ENCODE peak calls at places on chromosomes 5 and 9, in seven cellular contexts. One of them, this sample, is unnamed.

GRCh38 chr5:41345295-41345694 is 132.0 kb upstream of the C6 start:
- DNase-seq in tibial nerve: no peak
- DNase-seq in astrocyte: peak
- DNase-seq in H1: no peak
- DNase-seq in endothelial cell: no peak
- DNase-seq in HL-60: no peak
- DNase-seq in astrocyte of the spinal cord: no peak
- DNase-seq in this sample: no peak

GRCh38 chr5:149414405-149415244 is 35.5 kb upstream of the IL17B start:
- DNase-seq in H1: no peak
- DNase-seq in astrocyte of the spinal cord: peak
- DNase-seq in HL-60: no peak
- DNase-seq in astrocyte: no peak
- DNase-seq in tibial nerve: no peak
- DNase-seq in endothelial cell: no peak
- DNase-seq in this sample: no peak

GRCh38 chr5:66959668-66960067 is 236.9 kb downstream of the CD180 start:
- DNase-seq in HL-60: no peak
- DNase-seq in tibial nerve: no peak
- DNase-seq in endothelial cell: no peak
- DNase-seq in H1: no peak
- DNase-seq in astrocyte: peak
- DNase-seq in astrocyte of the spinal cord: no peak
- DNase-seq in this sample: no peak

GRCh38 chr5:5523066-5523505 is 100.6 kb downstream of the ICE1 start:
- DNase-seq in astrocyte: no peak
- DNase-seq in H1: no peak
- DNase-seq in endothelial cell: no peak
- DNase-seq in tibial nerve: no peak
- DNase-seq in astrocyte of the spinal cord: peak
- DNase-seq in HL-60: no peak
- DNase-seq in this sample: no peak

GRCh38 chr5:67644221-67644920 is 447.8 kb upstream of the CD180 start:
- DNase-seq in H1: no peak
- DNase-seq in astrocyte: no peak
- DNase-seq in endothelial cell: no peak
- DNase-seq in HL-60: no peak
- DNase-seq in tibial nerve: no peak
- DNase-seq in astrocyte of the spinal cord: no peak
- DNase-seq in this sample: no peak

GRCh38 chr9:22060831-22061383 is 51.8 kb upstream of the CDKN2B start:
- DNase-seq in endothelial cell: no peak
- DNase-seq in astrocyte of the spinal cord: no peak
- DNase-seq in tibial nerve: peak
- DNase-seq in astrocyte: no peak
- DNase-seq in H1: no peak
- DNase-seq in HL-60: no peak
- DNase-seq in this sample: no peak

GRCh38 chr5:71699233-71699632 is 19.8 kb upstream of the CARTPT start:
- DNase-seq in astrocyte of the spinal cord: no peak
- DNase-seq in H1: no peak
- DNase-seq in HL-60: no peak
- DNase-seq in tibial nerve: no peak
- DNase-seq in endothelial cell: no peak
- DNase-seq in astrocyte: no peak
- DNase-seq in this sample: no peak

GRCh38 chr5:39014544-39014943 is 59.7 kb downstream of the RICTOR start:
- DNase-seq in astrocyte: peak
- DNase-seq in endothelial cell: no peak
- DNase-seq in HL-60: no peak
- DNase-seq in H1: no peak
- DNase-seq in astrocyte of the spinal cord: peak
- DNase-seq in tibial nerve: no peak
- DNase-seq in this sample: no peak

GRCh38 chr9:117189121-117189520 is 225.7 kb downstream of the ASTN2 start:
- DNase-seq in tibial nerve: no peak
- DNase-seq in endothelial cell: no peak
- DNase-seq in astrocyte of the spinal cord: peak
- DNase-seq in astrocyte: peak
- DNase-seq in HL-60: no peak
- DNase-seq in H1: no peak
- DNase-seq in this sample: no peak

DNA sequence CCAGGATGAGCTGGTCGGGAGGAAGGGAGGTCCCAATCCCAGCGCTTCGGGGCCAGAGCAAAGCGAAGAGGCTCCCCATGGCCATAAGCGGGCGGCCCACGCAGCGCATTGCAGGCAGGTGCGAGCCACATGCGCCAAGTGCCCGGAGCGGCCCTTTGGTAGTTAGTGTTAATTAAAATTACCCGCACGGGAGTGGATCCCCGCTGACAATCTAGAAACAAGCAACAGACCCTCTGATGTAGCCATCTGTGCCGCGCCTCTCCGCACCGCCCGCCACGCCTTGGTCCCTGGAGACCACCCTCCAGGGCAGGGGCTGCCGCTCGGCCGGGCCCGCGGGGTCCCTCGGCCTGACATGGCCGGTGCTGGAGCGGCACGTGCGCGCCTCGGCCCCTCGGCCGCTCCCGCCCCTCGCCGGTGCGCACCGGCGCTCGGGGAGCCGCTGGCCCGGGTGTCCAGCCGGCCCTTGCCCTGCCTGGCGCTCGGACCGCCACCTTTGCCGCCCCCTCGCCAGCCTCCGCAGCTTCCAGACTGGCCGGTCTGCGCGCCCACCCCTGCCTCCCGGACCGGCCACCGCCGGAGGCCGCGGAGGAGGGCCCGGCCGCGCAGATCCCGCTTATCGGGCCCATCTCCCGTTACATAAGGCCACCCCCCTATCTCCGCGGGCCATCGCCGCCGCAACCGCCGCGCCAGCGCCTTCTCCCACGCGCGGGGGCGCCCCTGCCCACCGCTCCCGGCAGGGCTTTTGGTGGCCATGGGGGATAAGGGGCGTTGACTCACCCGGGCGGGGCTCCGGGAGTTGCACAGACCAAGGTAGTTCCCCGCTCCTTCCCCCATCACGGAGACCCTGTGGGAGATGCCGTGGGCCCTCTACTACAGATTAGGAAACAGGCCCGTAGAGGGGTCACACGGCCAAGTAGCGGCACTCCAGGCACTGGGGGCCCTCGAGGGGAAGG is 1.9 kb upstream of the IL13 start:
- DNase-seq in HL-60: no peak
- DNase-seq in H1: no peak
- DNase-seq in astrocyte: no peak
- DNase-seq in endothelial cell: no peak
- DNase-seq in tibial nerve: no peak
- DNase-seq in astrocyte of the spinal cord: peak
- DNase-seq in this sample: no peak
- TF ChIP-seq CTCF in HL-60: no peak
- TF ChIP-seq CTCF in H1: no peak
- TF ChIP-seq CTCF in astrocyte: no peak
- TF ChIP-seq CTCF in endothelial cell: no peak
- TF ChIP-seq CTCF in tibial nerve: no peak
- TF ChIP-seq CTCF in astrocyte of the spinal cord: peak
- TF ChIP-seq CTCF in this sample: no peak

GRCh38 chr9:120925535-120926396 is 830 bp downstream of the TRAF1 start:
- DNase-seq in astrocyte of the spinal cord: peak
- DNase-seq in endothelial cell: no peak
- DNase-seq in tibial nerve: no peak
- DNase-seq in astrocyte: peak
- DNase-seq in HL-60: no peak
- DNase-seq in H1: no peak
- DNase-seq in this sample: peak
- TF ChIP-seq CTCF in astrocyte of the spinal cord: no peak
- TF ChIP-seq CTCF in endothelial cell: no peak
- TF ChIP-seq CTCF in tibial nerve: no peak
- TF ChIP-seq CTCF in astrocyte: no peak
- TF ChIP-seq CTCF in HL-60: no peak
- TF ChIP-seq CTCF in H1: no peak
- TF ChIP-seq CTCF in this sample: no peak

DNA sequence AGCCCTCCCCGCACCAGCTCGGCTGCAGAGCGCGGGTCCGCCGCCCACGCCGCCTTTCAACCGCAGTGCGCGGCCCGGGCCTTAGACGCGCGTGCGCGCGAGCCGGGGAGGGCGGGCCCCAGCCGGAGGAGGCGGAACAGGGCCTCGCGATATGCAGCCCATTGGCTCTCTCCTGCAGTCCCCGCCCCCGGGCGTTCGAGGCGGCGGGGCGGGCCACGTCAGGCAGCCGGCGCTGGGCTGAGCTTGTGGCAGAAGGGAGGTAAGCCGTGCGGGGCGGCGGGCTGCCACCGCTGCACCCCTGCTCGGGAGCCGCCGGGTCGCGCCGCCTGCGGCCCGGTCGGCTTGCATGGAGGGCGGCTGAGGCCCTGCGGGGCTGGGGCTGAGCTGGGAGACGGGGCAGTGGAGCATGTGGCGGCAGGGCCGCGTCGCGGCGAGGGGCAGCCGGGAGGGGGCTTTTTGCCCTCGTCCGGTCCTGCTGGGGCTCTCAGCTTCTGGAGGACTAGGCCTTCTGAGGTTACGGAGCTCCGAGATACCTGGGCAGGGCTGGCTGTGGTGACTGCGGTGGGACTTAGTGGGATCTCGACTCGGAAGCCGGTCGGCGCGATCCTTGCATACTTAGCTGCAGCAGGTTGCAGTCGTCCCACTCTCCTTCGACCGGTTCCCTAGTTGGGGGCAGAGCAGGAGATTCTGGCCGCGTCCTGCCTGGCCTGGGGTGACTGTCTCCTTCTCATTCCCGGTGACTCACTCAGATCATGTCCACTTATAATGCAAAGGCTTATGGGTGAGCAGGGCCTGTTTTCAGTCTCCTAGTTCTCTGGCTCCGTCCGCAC is at the start of gene FOCAD:
- DNase-seq in HL-60: peak
- DNase-seq in astrocyte: peak
- DNase-seq in astrocyte of the spinal cord: peak
- DNase-seq in endothelial cell: peak
- DNase-seq in H1: peak
- DNase-seq in tibial nerve: peak
- DNase-seq in this sample: peak
- TF ChIP-seq CTCF in HL-60: no peak
- TF ChIP-seq CTCF in astrocyte: no peak
- TF ChIP-seq CTCF in astrocyte of the spinal cord: no peak
- TF ChIP-seq CTCF in endothelial cell: no peak
- TF ChIP-seq CTCF in H1: no peak
- TF ChIP-seq CTCF in tibial nerve: no peak
- TF ChIP-seq CTCF in this sample: no peak

GRCh38 chr5:146390469-146390868 is 51.8 kb downstream of the POU4F3 start:
- DNase-seq in endothelial cell: peak
- DNase-seq in astrocyte: no peak
- DNase-seq in astrocyte of the spinal cord: no peak
- DNase-seq in H1: no peak
- DNase-seq in HL-60: no peak
- DNase-seq in tibial nerve: no peak
- DNase-seq in this sample: no peak
- TF ChIP-seq CTCF in endothelial cell: peak
- TF ChIP-seq CTCF in astrocyte: no peak
- TF ChIP-seq CTCF in astrocyte of the spinal cord: peak
- TF ChIP-seq CTCF in H1: peak
- TF ChIP-seq CTCF in HL-60: no peak
- TF ChIP-seq CTCF in tibial nerve: no peak
- TF ChIP-seq CTCF in this sample: no peak

DNA sequence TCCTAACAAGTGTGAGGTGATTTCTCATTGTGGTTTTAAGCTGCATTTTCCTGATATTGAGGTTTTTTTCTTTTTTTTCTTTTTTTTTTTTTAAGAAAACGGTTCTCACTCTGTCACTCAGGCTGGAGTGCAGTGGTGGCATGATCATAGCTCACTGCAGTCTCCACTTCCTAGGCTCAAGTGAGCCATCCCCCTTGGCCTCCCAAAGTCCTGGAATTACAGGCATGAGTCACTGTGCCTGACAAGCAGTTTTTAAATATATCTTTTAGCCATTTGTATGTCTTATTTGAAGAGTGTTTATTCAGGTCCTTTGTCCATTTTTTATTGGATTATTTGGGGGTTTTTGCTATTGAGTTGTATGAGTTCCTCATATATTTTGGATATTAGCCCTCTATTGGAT is 53.8 kb downstream of the GCNT1 start:
- DNase-seq in endothelial cell: no peak
- DNase-seq in astrocyte of the spinal cord: peak
- DNase-seq in tibial nerve: no peak
- DNase-seq in H1: no peak
- DNase-seq in HL-60: no peak
- DNase-seq in astrocyte: peak
- DNase-seq in this sample: no peak
- TF ChIP-seq CTCF in endothelial cell: no peak
- TF ChIP-seq CTCF in astrocyte of the spinal cord: no peak
- TF ChIP-seq CTCF in tibial nerve: no peak
- TF ChIP-seq CTCF in H1: no peak
- TF ChIP-seq CTCF in HL-60: no peak
- TF ChIP-seq CTCF in astrocyte: no peak
- TF ChIP-seq CTCF in this sample: no peak

GRCh38 chr9:34010979-34011378 is 37.7 kb downstream of the UBAP2 start:
- DNase-seq in tibial nerve: peak
- DNase-seq in H1: no peak
- DNase-seq in endothelial cell: no peak
- DNase-seq in astrocyte: no peak
- DNase-seq in astrocyte of the spinal cord: no peak
- DNase-seq in HL-60: no peak
- DNase-seq in this sample: no peak
- TF ChIP-seq CTCF in tibial nerve: peak
- TF ChIP-seq CTCF in H1: no peak
- TF ChIP-seq CTCF in endothelial cell: no peak
- TF ChIP-seq CTCF in astrocyte: peak
- TF ChIP-seq CTCF in astrocyte of the spinal cord: peak
- TF ChIP-seq CTCF in HL-60: no peak
- TF ChIP-seq CTCF in this sample: peak